ENCODE peak calls at places on chromosomes 6 and 20, in eight cellular contexts. G is astrocyte of the spinal cord; Y is skeletal muscle cell; T is CD4-positive, alpha-beta T cell; P is Calu3; E is stimulated activated CD8-positive, alpha-beta memory T cell treated with anti-CD3 and anti-CD28 coated beads, Interleukin-4, amount 100 ng/mL, for 24 hours; J is stimulated activated naive CD4-positive, alpha-beta T cell; S is esophagus squamous epithelium. F is an unnamed sample.

GRCh38 chr20:10665791-10666190 is 8.0 kb downstream of the JAG1 start:
- DNase-seq in G (no peak), Y (no peak), T (no peak), P (no peak), E (no peak), J (no peak), S (no peak), F (no peak)

GRCh38 chr6:10694302-10695085 is at the start of the genes C6orf52 and PAK1IP1:
- DNase-seq in G (peak), Y (peak), T (peak), P (peak), E (peak), J (peak), S (peak), F (peak)

GRCh38 chr20:32481311-32482103 is 103.6 kb downstream of the NOL4L start:
- DNase-seq in G (no peak), Y (no peak), T (no peak), P (no peak), E (no peak), J (no peak), S (no peak), F (no peak)

GRCh38 chr6:163386329-163386910 is 28.1 kb upstream of the QKI start:
- DNase-seq in G (no peak), Y (peak), T (no peak), P (no peak), E (no peak), J (no peak), S (no peak), F (no peak)

GRCh38 chr6:161618816-161619454 is 345.1 kb upstream of the AGPAT4 start:
- DNase-seq in G (peak), Y (no peak), T (no peak), P (peak), E (no peak), J (no peak), S (no peak), F (peak)

GRCh38 chr20:61846074-61846473 is 219.6 kb downstream of the TAF4 start:
- DNase-seq in G (no peak), Y (no peak), T (no peak), P (no peak), E (no peak), J (no peak), S (no peak), F (no peak)

GRCh38 chr6:42315991-42316378 is 98.3 kb upstream of the MRPS10 start:
- DNase-seq in G (peak), Y (peak), T (no peak), P (peak), E (no peak), J (no peak), S (no peak), F (peak)

GRCh38 chr20:58755751-58756524 is 63.3 kb downstream of the NPEPL1 start:
- DNase-seq in G (no peak), Y (no peak), T (no peak), P (no peak), E (no peak), J (no peak), S (no peak), F (no peak)

GRCh38 chr6:119349041-119349340 is 570 bp downstream of the MAN1A1 start:
- DNase-seq in G (no peak), Y (no peak), T (no peak), P (no peak), E (no peak), J (no peak), S (no peak), F (peak)

GRCh38 chr6:169972736-169973135 is 221.3 kb downstream of the ERMARD start:
- DNase-seq in G (no peak), Y (no peak), T (no peak), P (no peak), E (no peak), J (no peak), S (no peak), F (no peak)

GRCh38 chr6:17331238-17331637 is 50.1 kb downstream of the RBM24 start:
- DNase-seq in G (no peak), Y (no peak), T (no peak), P (no peak), E (no peak), J (no peak), S (no peak), F (no peak)

GRCh38 chr6:121660277-121660676 is 224.8 kb downstream of the GJA1 start:
- DNase-seq in G (no peak), Y (no peak), T (no peak), P (no peak), E (no peak), J (no peak), S (no peak), F (no peak)

GRCh38 chr20:61719691-61720347 is 345.9 kb downstream of the TAF4 start:
- DNase-seq in G (no peak), Y (no peak), T (peak), P (no peak), E (peak), J (peak), S (no peak), F (peak)

GRCh38 chr6:89611666-89612065 is 26.9 kb downstream of the LYRM2 start:
- DNase-seq in G (peak), Y (peak), T (no peak), P (no peak), E (no peak), J (no peak), S (no peak), F (peak)

GRCh38 chr20:11502668-11503067 is 415.0 kb upstream of the BTBD3 start:
- DNase-seq in G (no peak), Y (no peak), T (no peak), P (no peak), E (no peak), J (no peak), S (no peak), F (no peak)

GRCh38 chr6:159043236-159043635 is 1.6 kb downstream of the TAGAP start:
- DNase-seq in G (no peak), Y (no peak), T (no peak), P (no peak), E (no peak), J (peak), S (no peak), F (no peak)

GRCh38 chr6:63267046-63267445 is 52.7 kb downstream of the LGSN start:
- DNase-seq in G (no peak), Y (no peak), T (no peak), P (no peak), E (no peak), J (no peak), S (no peak), F (no peak)

GRCh38 chr20:49384437-49385434 is 97.7 kb downstream of the KCNB1 start:
- DNase-seq in G (peak), Y (no peak), T (peak), P (peak), E (peak), J (peak), S (no peak), F (peak)

GRCh38 chr6:137339929-137340559 is 120.9 kb upstream of the IFNGR1 start:
- DNase-seq in G (no peak), Y (no peak), T (no peak), P (no peak), E (no peak), J (no peak), S (no peak), F (no peak)

GRCh38 chr6:146884728-146885127 is 286.0 kb downstream of the ADGB start:
- DNase-seq in G (no peak), Y (no peak), T (no peak), P (no peak), E (no peak), J (no peak), S (no peak), F (no peak)

GRCh38 chr6:149316108-149316727 is 1.3 kb upstream of the TAB2 start:
- DNase-seq in G (no peak), Y (no peak), T (no peak), P (no peak), E (no peak), J (no peak), S (no peak), F (no peak)

GRCh38 chr6:107819976-107820551 is 4.0 kb downstream of the SCML4 start:
- DNase-seq in G (no peak), Y (no peak), T (peak), P (no peak), E (no peak), J (peak), S (no peak), F (no peak)

GRCh38 chr6:32082951-32083350 is 26.2 kb downstream of the TNXB start:
- DNase-seq in G (peak), Y (peak), T (no peak), P (no peak), E (no peak), J (no peak), S (no peak), F (peak)

GRCh38 chr6:15441215-15441868 is 195.5 kb downstream of the JARID2 start:
- DNase-seq in G (peak), Y (no peak), T (peak), P (peak), E (no peak), J (peak), S (no peak), F (peak)

GRCh38 chr6:170423030-170423429 is 116.5 kb downstream of the FAM120B start:
- DNase-seq in G (no peak), Y (no peak), T (no peak), P (no peak), E (no peak), J (no peak), S (no peak), F (no peak)

GRCh38 chr6:137218473-137218916 is 690 bp downstream of the IFNGR1 start:
- DNase-seq in G (peak), Y (no peak), T (peak), P (no peak), E (no peak), J (peak), S (no peak), F (peak)

GRCh38 chr20:51221791-51222408 is 199.0 kb upstream of the KCNG1 start:
- DNase-seq in G (peak), Y (peak), T (no peak), P (peak), E (no peak), J (no peak), S (no peak), F (no peak)

GRCh38 chr20:23634985-23635767 is 2.6 kb downstream of the CST3 start:
- DNase-seq in G (no peak), Y (no peak), T (no peak), P (no peak), E (no peak), J (no peak), S (no peak), F (no peak)

GRCh38 chr6:159676804-159677203 is 16.2 kb downstream of the SOD2 start:
- DNase-seq in G (no peak), Y (no peak), T (no peak), P (no peak), E (no peak), J (no peak), S (no peak), F (no peak)

GRCh38 chr20:7362601-7363000 is 577.7 kb downstream of the HAO1 start:
- DNase-seq in G (no peak), Y (no peak), T (no peak), P (no peak), E (no peak), J (no peak), S (no peak), F (no peak)

GRCh38 chr20:57654998-57655811 is 35.0 kb upstream of the ZBP1 start:
- DNase-seq in G (no peak), Y (no peak), T (no peak), P (peak), E (no peak), J (no peak), S (no peak), F (no peak)

GRCh38 chr6:43428874-43429273 is 1.5 kb downstream of the ABCC10 start:
- DNase-seq in G (no peak), Y (no peak), T (no peak), P (no peak), E (no peak), J (no peak), S (no peak), F (no peak)

GRCh38 chr6:43836507-43836906 is 66.5 kb downstream of the VEGFA start:
- DNase-seq in G (no peak), Y (no peak), T (no peak), P (no peak), E (no peak), J (no peak), S (no peak), F (no peak)

GRCh38 chr20:10987651-10988383 is 314.0 kb upstream of the JAG1 start:
- DNase-seq in G (peak), Y (no peak), T (no peak), P (no peak), E (no peak), J (no peak), S (no peak), F (no peak)